ENCODE peak calls at places on chromosome 20, in four cellular contexts. N is GM12878, O is H1, Q is K562. G is an unnamed sample.

GRCh38 chr20:20360464-20360863 is 7.4 kb upstream of the INSM1 start:
- DNase-seq in N (no peak), O (no peak), Q (peak), G (peak)

GRCh38 chr20:17985388-17986018 is 16.7 kb downstream of the MGME1 start:
- DNase-seq in O (no peak), Q (no peak), N (no peak), G (no peak)

GRCh38 chr20:41217422-41217821 is 80.1 kb downstream of the PLCG1 start:
- DNase-seq in O (no peak), Q (no peak), N (no peak), G (no peak)

GRCh38 chr20:58117944-58118343 is 110.5 kb downstream of the ANKRD60 start:
- DNase-seq in N (no peak), O (no peak), Q (no peak), G (no peak)

GRCh38 chr20:24648919-24649318 is 179.5 kb downstream of the SYNDIG1 start:
- DNase-seq in O (no peak), Q (no peak), N (peak), G (no peak)

GRCh38 chr20:2135018-2135417 is 33.4 kb downstream of the STK35 start:
- DNase-seq in Q (no peak), N (no peak), O (no peak), G (no peak)

GRCh38 chr20:58017237-58017969 is 211.1 kb downstream of the ANKRD60 start:
- DNase-seq in N (no peak), Q (no peak), O (no peak), G (no peak)

GRCh38 chr20:61806995-61807394 is 258.7 kb downstream of the TAF4 start:
- DNase-seq in Q (no peak), O (no peak), N (no peak), G (no peak)

GRCh38 chr20:29740601-29740950 is 1516.9 kb upstream of the DEFB115 start:
- DNase-seq in N (no peak), Q (no peak), O (no peak), G (peak)

GRCh38 chr20:35134900-35135299 is 12.2 kb downstream of the EDEM2 start:
- DNase-seq in O (no peak), N (no peak), Q (no peak), G (no peak)

GRCh38 chr20:50865591-50865990 is 65.6 kb downstream of the ADNP start:
- DNase-seq in Q (no peak), N (no peak), O (no peak), G (no peak)

GRCh38 chr20:34713194-34713943 is 9.2 kb downstream of the TP53INP2 start:
- DNase-seq in N (peak), Q (peak), O (no peak), G (peak)

GRCh38 chr20:14716251-14716650 is 378.8 kb upstream of the FLRT3 start:
- DNase-seq in O (peak), N (no peak), Q (no peak), G (no peak)

GRCh38 chr20:58064411-58065010 is 163.9 kb downstream of the ANKRD60 start:
- DNase-seq in O (no peak), Q (no peak), N (no peak), G (no peak)

GRCh38 chr20:24868959-24869358 is 80.1 kb upstream of the CST7 start:
- DNase-seq in Q (no peak), N (no peak), O (no peak), G (no peak)

GRCh38 chr20:14889503-14890125 is 552.2 kb upstream of the FLRT3 start:
- DNase-seq in Q (no peak), O (no peak), N (no peak), G (peak)

GRCh38 chr20:46348972-46349741 is 40.9 kb upstream of the CDH22 start:
- DNase-seq in N (no peak), O (no peak), Q (peak), G (peak)

GRCh38 chr20:1663917-1664316 is 6.3 kb upstream of the SIRPG start:
- DNase-seq in Q (no peak), N (no peak), O (no peak), G (no peak)

GRCh38 chr20:61263084-61263695 is 11.1 kb downstream of the CDH4 start:
- DNase-seq in N (no peak), O (no peak), Q (peak), G (peak)

GRCh38 chr20:51926670-51927305 is 124.5 kb upstream of the SALL4 start:
- DNase-seq in Q (no peak), N (no peak), O (no peak), G (no peak)

GRCh38 chr20:51931321-51931720 is 129.0 kb upstream of the SALL4 start:
- DNase-seq in O (no peak), N (no peak), Q (no peak), G (no peak)

GRCh38 chr20:51924509-51924908 is 122.2 kb upstream of the SALL4 start:
- DNase-seq in N (no peak), O (no peak), Q (no peak), G (no peak)

GRCh38 chr20:51930775-51931174 is 128.5 kb upstream of the SALL4 start:
- DNase-seq in O (no peak), N (no peak), Q (no peak), G (no peak)

DNA sequence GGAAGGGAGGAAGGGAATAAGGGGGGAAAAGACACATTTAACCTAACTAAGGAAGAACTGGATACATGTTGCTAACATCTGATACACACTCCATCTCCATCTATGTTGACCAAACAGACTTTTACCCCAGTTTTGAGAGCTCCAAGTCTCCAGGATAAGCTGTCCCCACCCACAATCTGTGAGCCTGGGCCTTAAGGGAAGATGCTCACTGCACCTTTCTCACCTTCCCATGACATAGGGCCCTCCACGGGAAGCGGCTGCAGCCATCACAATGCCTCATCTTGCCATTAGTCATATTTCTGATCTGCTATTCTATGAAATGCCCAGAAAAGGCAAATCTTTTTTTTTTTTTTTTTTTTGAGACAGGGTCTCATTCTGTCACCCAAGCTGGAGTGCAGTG is 126.6 kb upstream of the SALL4 start:
- DNase-seq in Q (no peak), O (no peak), N (no peak), G (no peak)
- TF ChIP-seq NRF1 in Q (no peak), O (no peak), N (no peak), G (no peak)

GRCh38 chr20:62937353-62938104 is 418 bp upstream of the GID8 start:
- DNase-seq in N (peak), O (peak), Q (peak), G (peak)

GRCh38 chr20:62935204-62935967 is 2.6 kb upstream of the GID8 start:
- DNase-seq in Q (no peak), N (no peak), O (no peak), G (no peak)

GRCh38 chr20:62935968-62936585 is 1.9 kb upstream of the GID8 start:
- DNase-seq in Q (no peak), O (no peak), N (no peak), G (no peak)

GRCh38 chr20:62938105-62938888 is at the start of gene GID8:
- DNase-seq in O (no peak), Q (peak), N (no peak), G (no peak)

DNA sequence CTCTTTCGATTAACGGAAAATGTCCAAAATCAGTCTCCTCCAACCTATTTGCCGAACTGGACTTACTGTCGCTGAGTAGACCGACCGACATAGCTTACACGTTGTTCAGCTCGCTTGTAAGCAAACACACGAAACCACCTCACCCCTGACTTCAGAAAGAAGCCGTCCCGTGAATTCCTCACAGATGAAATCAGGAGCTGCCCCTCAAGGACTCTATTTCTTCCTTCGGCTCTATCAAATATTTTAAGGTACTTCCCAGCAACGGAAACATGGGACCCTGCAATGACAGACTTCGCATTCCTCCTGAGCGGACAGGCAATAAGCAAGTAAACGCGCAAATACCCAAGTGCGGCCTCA is 973 bp upstream of the GID8 start:
- DNase-seq in Q (no peak), N (no peak), O (no peak), G (no peak)
- TF ChIP-seq YY1 in Q (no peak), N (no peak), O (no peak), G (no peak)

GRCh38 chr20:31711416-31712111 is 11.1 kb downstream of the BCL2L1 start:
- DNase-seq in Q (no peak), O (no peak), N (no peak), G (no peak)
- TF ChIP-seq NRF1 in Q (no peak), O (no peak), N (no peak), G (no peak)

GRCh38 chr20:44109951-44110361 is 77.0 kb downstream of the JPH2 start:
- DNase-seq in Q (peak), N (no peak), O (no peak), G (no peak)
- TF ChIP-seq YY1 in Q (no peak), N (no peak), O (no peak), G (no peak)

GRCh38 chr20:4532772-4533171 is 188.9 kb upstream of the PRND start:
- DNase-seq in O (no peak), N (no peak), Q (no peak), G (no peak)
- TF ChIP-seq NRF1 in O (no peak), N (no peak), Q (no peak), G (no peak)

GRCh38 chr20:31859998-31860380 is 10.3 kb downstream of the DUSP15 start:
- DNase-seq in Q (no peak), O (no peak), N (no peak), G (no peak)
- TF ChIP-seq YY1 in Q (no peak), O (no peak), N (no peak), G (no peak)

DNA sequence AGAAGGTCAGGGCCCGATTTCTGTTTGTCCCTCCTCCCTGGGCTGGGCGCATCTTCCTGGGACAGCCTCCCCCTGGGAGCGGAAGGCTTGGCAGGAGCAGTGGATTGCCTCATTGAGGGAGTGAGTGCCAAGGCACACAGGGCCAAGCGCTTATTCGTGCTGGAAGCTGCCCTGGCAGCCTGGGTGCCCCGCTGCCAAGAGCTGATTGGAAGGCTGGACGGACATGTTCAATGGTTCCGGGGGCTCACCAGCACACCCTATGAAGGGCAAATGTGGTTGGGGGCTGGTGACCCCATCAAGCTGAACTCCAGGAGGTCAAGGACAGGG is 10.3 kb upstream of the ZNF831 start:
- DNase-seq in Q (no peak), O (no peak), N (no peak), G (no peak)
- TF ChIP-seq NRF1 in Q (no peak), O (no peak), N (no peak), G (no peak)

DNA sequence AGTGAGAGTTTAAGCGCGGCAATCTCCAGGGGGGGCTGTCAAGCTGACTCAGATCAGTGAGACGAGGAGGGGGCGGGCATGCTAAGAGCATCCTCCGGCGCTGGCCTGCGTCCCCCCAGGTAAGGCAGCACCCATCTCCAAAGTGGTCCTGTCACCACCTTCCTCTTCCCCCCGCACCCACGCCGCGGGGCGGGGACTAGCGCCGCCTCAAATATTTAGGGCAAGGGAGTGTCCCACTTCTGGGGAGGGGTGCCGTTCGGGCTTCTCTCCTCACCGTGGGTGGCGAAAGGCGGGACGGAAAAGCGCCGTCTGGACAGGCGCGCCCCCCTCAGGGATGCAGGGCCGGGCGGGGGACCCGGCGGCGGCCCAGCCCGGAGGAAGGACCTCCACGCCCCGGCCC is 366 bp upstream of the TOX2 start:
- DNase-seq in N (no peak), O (no peak), Q (no peak), G (no peak)
- TF ChIP-seq YY1 in N (no peak), O (no peak), Q (no peak), G (no peak)